ENCODE peak calls at places on chromosomes 12 and 14, in four cellular contexts. One of them, this sample, is unnamed.

GRCh38 chr12:10167588-10167987 is 4.3 kb downstream of the OLR1 start:
- DNase-seq in sigmoid colon: no peak
- DNase-seq in CD8-positive, alpha-beta T cell: no peak
- DNase-seq in left ventricle myocardium inferior: no peak
- DNase-seq in this sample: no peak

GRCh38 chr12:94674835-94675234 is 24.5 kb upstream of the TMCC3 start:
- DNase-seq in sigmoid colon: peak
- DNase-seq in left ventricle myocardium inferior: peak
- DNase-seq in CD8-positive, alpha-beta T cell: no peak
- DNase-seq in this sample: no peak

GRCh38 chr12:6613015-6613775 is 6.0 kb upstream of the CHD4 start:
- DNase-seq in CD8-positive, alpha-beta T cell: peak
- DNase-seq in left ventricle myocardium inferior: peak
- DNase-seq in sigmoid colon: peak
- DNase-seq in this sample: peak

GRCh38 chr14:24911324-24912095 is 138.4 kb downstream of the STXBP6 start:
- DNase-seq in left ventricle myocardium inferior: no peak
- DNase-seq in sigmoid colon: no peak
- DNase-seq in CD8-positive, alpha-beta T cell: no peak
- DNase-seq in this sample: no peak

GRCh38 chr14:65864993-65865392 is 452.5 kb downstream of the FUT8 start:
- DNase-seq in left ventricle myocardium inferior: no peak
- DNase-seq in CD8-positive, alpha-beta T cell: no peak
- DNase-seq in sigmoid colon: no peak
- DNase-seq in this sample: no peak

GRCh38 chr14:102654298-102654697 is 61.8 kb downstream of the RCOR1 start:
- DNase-seq in left ventricle myocardium inferior: no peak
- DNase-seq in CD8-positive, alpha-beta T cell: no peak
- DNase-seq in sigmoid colon: no peak
- DNase-seq in this sample: no peak

GRCh38 chr14:72366619-72367018 is 434.4 kb downstream of the RGS6 start:
- DNase-seq in left ventricle myocardium inferior: no peak
- DNase-seq in CD8-positive, alpha-beta T cell: no peak
- DNase-seq in sigmoid colon: no peak
- DNase-seq in this sample: no peak

GRCh38 chr12:26102954-26103353 is 21.9 kb downstream of the BHLHE41 start:
- DNase-seq in left ventricle myocardium inferior: no peak
- DNase-seq in sigmoid colon: no peak
- DNase-seq in CD8-positive, alpha-beta T cell: no peak
- DNase-seq in this sample: no peak

GRCh38 chr12:16385779-16386646 is 38.6 kb downstream of the MGST1 start:
- DNase-seq in left ventricle myocardium inferior: no peak
- DNase-seq in CD8-positive, alpha-beta T cell: no peak
- DNase-seq in sigmoid colon: peak
- DNase-seq in this sample: peak

GRCh38 chr14:93719234-93719633 is 69.1 kb downstream of the PRIMA1 start:
- DNase-seq in CD8-positive, alpha-beta T cell: no peak
- DNase-seq in left ventricle myocardium inferior: no peak
- DNase-seq in sigmoid colon: peak
- DNase-seq in this sample: no peak

GRCh38 chr14:105162374-105162979 is 6.1 kb downstream of the JAG2 start:
- DNase-seq in sigmoid colon: no peak
- DNase-seq in CD8-positive, alpha-beta T cell: no peak
- DNase-seq in left ventricle myocardium inferior: no peak
- DNase-seq in this sample: peak

GRCh38 chr12:46221255-46222128 is 47.4 kb downstream of the SLC38A1 start:
- DNase-seq in CD8-positive, alpha-beta T cell: no peak
- DNase-seq in sigmoid colon: no peak
- DNase-seq in left ventricle myocardium inferior: no peak
- DNase-seq in this sample: no peak

GRCh38 chr12:110983811-110984210 is 63.4 kb upstream of the MYL2 start:
- DNase-seq in sigmoid colon: no peak
- DNase-seq in left ventricle myocardium inferior: no peak
- DNase-seq in CD8-positive, alpha-beta T cell: no peak
- DNase-seq in this sample: no peak

GRCh38 chr12:27554421-27555186 is 30.6 kb downstream of the PPFIBP1 start:
- DNase-seq in sigmoid colon: peak
- DNase-seq in CD8-positive, alpha-beta T cell: no peak
- DNase-seq in left ventricle myocardium inferior: peak
- DNase-seq in this sample: peak

GRCh38 chr12:29208935-29209701 is 60.0 kb downstream of the FAR2 start:
- DNase-seq in CD8-positive, alpha-beta T cell: no peak
- DNase-seq in sigmoid colon: no peak
- DNase-seq in left ventricle myocardium inferior: no peak
- DNase-seq in this sample: no peak

GRCh38 chr14:101409006-101409543 is 152.2 kb upstream of the DIO3 start:
- DNase-seq in left ventricle myocardium inferior: no peak
- DNase-seq in sigmoid colon: no peak
- DNase-seq in CD8-positive, alpha-beta T cell: no peak
- DNase-seq in this sample: no peak

GRCh38 chr12:117527480-117527857 is 166.0 kb upstream of the NOS1 start:
- DNase-seq in left ventricle myocardium inferior: no peak
- DNase-seq in CD8-positive, alpha-beta T cell: no peak
- DNase-seq in sigmoid colon: no peak
- DNase-seq in this sample: no peak

GRCh38 chr12:101490286-101490920 is 15.3 kb downstream of the SPIC start:
- DNase-seq in CD8-positive, alpha-beta T cell: no peak
- DNase-seq in sigmoid colon: no peak
- DNase-seq in left ventricle myocardium inferior: no peak
- DNase-seq in this sample: no peak

GRCh38 chr12:21223930-21224329 is 92.9 kb downstream of the SLCO1B1 start:
- DNase-seq in left ventricle myocardium inferior: no peak
- DNase-seq in sigmoid colon: no peak
- DNase-seq in CD8-positive, alpha-beta T cell: no peak
- DNase-seq in this sample: no peak

GRCh38 chr12:87870061-87870460 is 159.1 kb downstream of the C12orf50 start:
- DNase-seq in CD8-positive, alpha-beta T cell: no peak
- DNase-seq in sigmoid colon: no peak
- DNase-seq in left ventricle myocardium inferior: no peak
- DNase-seq in this sample: no peak

GRCh38 chr14:60553855-60554254 is 44.9 kb downstream of the SIX6 start:
- DNase-seq in sigmoid colon: no peak
- DNase-seq in CD8-positive, alpha-beta T cell: no peak
- DNase-seq in left ventricle myocardium inferior: no peak
- DNase-seq in this sample: no peak

GRCh38 chr12:91944637-91945036 is 201.0 kb downstream of the BTG1 start:
- DNase-seq in left ventricle myocardium inferior: no peak
- DNase-seq in sigmoid colon: no peak
- DNase-seq in CD8-positive, alpha-beta T cell: no peak
- DNase-seq in this sample: no peak

GRCh38 chr14:104865631-104866441 is 768 bp downstream of the CEP170B start:
- DNase-seq in left ventricle myocardium inferior: peak
- DNase-seq in CD8-positive, alpha-beta T cell: no peak
- DNase-seq in sigmoid colon: peak
- DNase-seq in this sample: no peak

GRCh38 chr14:99757331-99758070 is 35.7 kb upstream of the EML1 start:
- DNase-seq in CD8-positive, alpha-beta T cell: no peak
- DNase-seq in left ventricle myocardium inferior: no peak
- DNase-seq in sigmoid colon: peak
- DNase-seq in this sample: no peak

GRCh38 chr12:121955258-121956040 is 37.1 kb downstream of the CFAP251 start:
- DNase-seq in left ventricle myocardium inferior: no peak
- DNase-seq in CD8-positive, alpha-beta T cell: no peak
- DNase-seq in sigmoid colon: no peak
- DNase-seq in this sample: no peak

GRCh38 chr12:76542908-76543307 is 16.7 kb downstream of the OSBPL8 start:
- DNase-seq in left ventricle myocardium inferior: no peak
- DNase-seq in CD8-positive, alpha-beta T cell: no peak
- DNase-seq in sigmoid colon: no peak
- DNase-seq in this sample: no peak

GRCh38 chr12:6215120-6215807 is 15.1 kb downstream of the CD9 start:
- DNase-seq in CD8-positive, alpha-beta T cell: no peak
- DNase-seq in sigmoid colon: no peak
- DNase-seq in left ventricle myocardium inferior: no peak
- DNase-seq in this sample: no peak

GRCh38 chr14:94500264-94500663 is 9.0 kb downstream of the SERPINA12 start:
- DNase-seq in CD8-positive, alpha-beta T cell: no peak
- DNase-seq in sigmoid colon: no peak
- DNase-seq in left ventricle myocardium inferior: no peak
- DNase-seq in this sample: no peak

GRCh38 chr12:52027085-52027843 is 20.5 kb downstream of the TAMALIN start:
- DNase-seq in CD8-positive, alpha-beta T cell: no peak
- DNase-seq in left ventricle myocardium inferior: peak
- DNase-seq in sigmoid colon: peak
- DNase-seq in this sample: no peak

GRCh38 chr12:98750511-98750910 is 105.4 kb downstream of the APAF1 start:
- DNase-seq in sigmoid colon: no peak
- DNase-seq in CD8-positive, alpha-beta T cell: no peak
- DNase-seq in left ventricle myocardium inferior: no peak
- DNase-seq in this sample: no peak

GRCh38 chr12:19223018-19223417 is 93.5 kb downstream of the PLEKHA5 start:
- DNase-seq in left ventricle myocardium inferior: no peak
- DNase-seq in CD8-positive, alpha-beta T cell: no peak
- DNase-seq in sigmoid colon: no peak
- DNase-seq in this sample: no peak

GRCh38 chr14:97250925-97251324 is 453.7 kb downstream of the VRK1 start:
- DNase-seq in left ventricle myocardium inferior: no peak
- DNase-seq in sigmoid colon: no peak
- DNase-seq in CD8-positive, alpha-beta T cell: no peak
- DNase-seq in this sample: no peak

GRCh38 chr14:104130974-104131651 is 7.3 kb upstream of the KIF26A start:
- DNase-seq in sigmoid colon: peak
- DNase-seq in left ventricle myocardium inferior: peak
- DNase-seq in CD8-positive, alpha-beta T cell: no peak
- DNase-seq in this sample: no peak

GRCh38 chr12:95173392-95174251 is 43.6 kb downstream of the FGD6 start:
- DNase-seq in sigmoid colon: peak
- DNase-seq in CD8-positive, alpha-beta T cell: no peak
- DNase-seq in left ventricle myocardium inferior: peak
- DNase-seq in this sample: no peak

GRCh38 chr12:15276088-15276698 is 46.1 kb upstream of the PTPRO start:
- DNase-seq in sigmoid colon: no peak
- DNase-seq in left ventricle myocardium inferior: no peak
- DNase-seq in CD8-positive, alpha-beta T cell: no peak
- DNase-seq in this sample: no peak

GRCh38 chr12:15273896-15274295 is 48.4 kb upstream of the PTPRO start:
- DNase-seq in CD8-positive, alpha-beta T cell: no peak
- DNase-seq in sigmoid colon: no peak
- DNase-seq in left ventricle myocardium inferior: no peak
- DNase-seq in this sample: no peak

GRCh38 chr12:15268927-15269552 is 47.8 kb upstream of the RERG start:
- DNase-seq in CD8-positive, alpha-beta T cell: no peak
- DNase-seq in sigmoid colon: peak
- DNase-seq in left ventricle myocardium inferior: peak
- DNase-seq in this sample: no peak

GRCh38 chr12:15278816-15279658 is 43.3 kb upstream of the PTPRO start:
- DNase-seq in sigmoid colon: peak
- DNase-seq in left ventricle myocardium inferior: peak
- DNase-seq in CD8-positive, alpha-beta T cell: no peak
- DNase-seq in this sample: no peak

DNA sequence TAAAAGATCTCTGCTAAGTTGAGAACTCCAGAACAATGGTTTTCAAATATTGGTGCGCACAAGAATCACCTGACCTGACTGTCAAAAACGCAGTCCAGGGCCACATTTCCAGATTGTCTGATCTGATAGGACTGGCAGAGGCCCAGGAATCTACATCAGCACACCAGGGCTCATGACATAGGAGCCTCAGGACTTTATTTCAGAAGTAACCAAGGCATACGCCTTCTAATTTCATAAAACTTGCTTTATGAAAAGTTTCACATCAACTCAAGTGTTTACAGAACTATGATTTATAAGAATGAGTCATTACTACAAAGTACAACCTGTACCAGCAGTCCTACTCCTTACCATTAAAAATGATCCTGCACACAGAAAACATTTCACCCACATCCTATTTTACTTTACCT is 47.7 kb upstream of the PTPRO start:
- DNase-seq in left ventricle myocardium inferior: no peak
- DNase-seq in sigmoid colon: peak
- DNase-seq in CD8-positive, alpha-beta T cell: no peak
- DNase-seq in this sample: no peak
- H3K27ac ChIP-seq in left ventricle myocardium inferior: no peak
- H3K27ac ChIP-seq in sigmoid colon: peak
- H3K27ac ChIP-seq in CD8-positive, alpha-beta T cell: no peak
- H3K27ac ChIP-seq in this sample: no peak

GRCh38 chr14:33580221-33580749 is 370.6 kb downstream of the EGLN3 start:
- DNase-seq in left ventricle myocardium inferior: no peak
- DNase-seq in CD8-positive, alpha-beta T cell: no peak
- DNase-seq in sigmoid colon: no peak
- DNase-seq in this sample: no peak
- H3K27ac ChIP-seq in left ventricle myocardium inferior: no peak
- H3K27ac ChIP-seq in CD8-positive, alpha-beta T cell: no peak
- H3K27ac ChIP-seq in sigmoid colon: no peak
- H3K27ac ChIP-seq in this sample: no peak

GRCh38 chr12:43277630-43278267 is 274.3 kb downstream of the ADAMTS20 start:
- DNase-seq in CD8-positive, alpha-beta T cell: no peak
- DNase-seq in left ventricle myocardium inferior: no peak
- DNase-seq in sigmoid colon: no peak
- DNase-seq in this sample: no peak
- H3K27ac ChIP-seq in CD8-positive, alpha-beta T cell: no peak
- H3K27ac ChIP-seq in left ventricle myocardium inferior: no peak
- H3K27ac ChIP-seq in sigmoid colon: no peak
- H3K27ac ChIP-seq in this sample: no peak

DNA sequence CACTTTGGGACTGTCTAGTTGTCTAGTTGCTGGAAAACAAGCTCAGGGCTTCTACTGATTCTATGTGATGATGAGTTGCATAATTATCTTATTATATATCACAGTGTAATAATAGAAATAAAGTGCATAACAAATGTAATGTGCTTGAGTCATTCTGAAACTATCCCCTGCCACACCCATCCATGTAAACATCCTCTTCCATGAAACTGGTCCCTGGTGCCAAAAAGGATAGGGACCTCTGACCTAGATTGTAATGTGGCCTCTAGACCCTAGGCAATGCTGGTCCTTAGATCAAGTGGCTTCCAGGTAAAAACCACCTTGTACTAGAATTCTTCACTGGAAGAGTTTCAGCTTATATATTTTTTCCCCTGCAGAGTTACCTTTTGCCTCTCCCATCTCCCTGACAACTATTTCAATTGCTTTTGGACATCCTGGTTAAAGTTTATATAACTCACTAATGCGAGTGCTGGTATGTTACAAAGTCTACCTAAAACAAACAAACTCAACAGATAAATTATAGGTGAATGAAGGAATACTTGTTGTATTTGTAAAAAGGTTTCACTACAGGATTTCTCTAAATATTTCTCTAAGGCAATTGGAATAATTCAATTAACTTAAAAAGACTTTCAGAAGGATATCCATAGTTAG is 462.5 kb downstream of the NAV3 start:
- DNase-seq in sigmoid colon: no peak
- DNase-seq in left ventricle myocardium inferior: no peak
- DNase-seq in CD8-positive, alpha-beta T cell: no peak
- DNase-seq in this sample: no peak
- H3K27ac ChIP-seq in sigmoid colon: no peak
- H3K27ac ChIP-seq in left ventricle myocardium inferior: no peak
- H3K27ac ChIP-seq in CD8-positive, alpha-beta T cell: no peak
- H3K27ac ChIP-seq in this sample: no peak

This sample was measured in substantia nigra.